ENCODE peak calls at places on chromosome 18, in seven cellular contexts. C is stimulated activated CD8-positive, alpha-beta memory T cell treated with anti-CD3 and anti-CD28 coated beads, Interleukin-7, amount 100 ng/mL, for 1 hour; D is A549; J is GM20000; P is ovary; V is PC-9; B is HS-5. L is an unnamed sample.

GRCh38 chr18:32380559-32380958 is 90.1 kb downstream of the GAREM1 start:
- DNase-seq in C (no peak), D (no peak), J (no peak), P (no peak), V (no peak), B (no peak), L (no peak)

GRCh38 chr18:9095297-9096012 is 7.0 kb upstream of the NDUFV2 start:
- DNase-seq in C (no peak), D (no peak), J (peak; percentile 56), P (no peak), V (no peak), B (no peak), L (no peak)

GRCh38 chr18:9535430-9535972 is 60.2 kb downstream of the RALBP1 start:
- DNase-seq in C (no peak), D (no peak), J (no peak), P (peak; percentile 83), V (no peak), B (peak; percentile 79), L (no peak)

GRCh38 chr18:62332964-62333695 is 8.0 kb downstream of the TNFRSF11A start:
- DNase-seq in C (no peak), D (no peak), J (no peak), P (no peak), V (no peak), B (no peak), L (no peak)

GRCh38 chr18:30712383-30712782 is 330.2 kb downstream of the DSC3 start:
- DNase-seq in C (no peak), D (no peak), J (peak; percentile 20), P (no peak), V (no peak), B (no peak), L (peak; percentile 77)

GRCh38 chr18:49726564-49726963 is 86.8 kb downstream of the ACAA2 start:
- DNase-seq in C (no peak), D (no peak), J (no peak), P (no peak), V (no peak), B (no peak), L (no peak)

GRCh38 chr18:10455726-10456453 is 1.5 kb downstream of the APCDD1 start:
- DNase-seq in C (no peak), D (no peak), J (no peak), P (no peak), V (no peak), B (no peak), L (no peak)

GRCh38 chr18:47036298-47036874 is 965 bp upstream of the ELOA2 start:
- DNase-seq in C (no peak), D (peak; percentile 13), J (peak; percentile 59), P (no peak), V (no peak), B (no peak), L (peak; percentile 46)

GRCh38 chr18:12015697-12016062 is 34.4 kb downstream of the IMPA2 start:
- DNase-seq in C (no peak), D (no peak), J (no peak), P (peak; percentile 29), V (no peak), B (no peak), L (no peak)

GRCh38 chr18:60189840-60190239 is 182.7 kb downstream of the MC4R start:
- DNase-seq in C (no peak), D (no peak), J (no peak), P (no peak), V (no peak), B (no peak), L (no peak)

L was measured in NAMALWA.